ENCODE peak calls at places on chromosomes 7 and 10, in nine cellular contexts. One of them, this sample, is unnamed.

GRCh38 chr10:22321156-22321711 is 335 bp downstream of the BMI1 start:
- DNase-seq in hepatocyte: peak; percentile 84
- DNase-seq in upper lobe of right lung: peak; percentile 87
- DNase-seq in CD4-positive, alpha-beta T cell: peak; percentile 48
- DNase-seq in neural progenitor cell: peak; percentile 94
- DNase-seq in heart left ventricle: peak; percentile 84
- DNase-seq in ovary: peak; percentile 80
- DNase-seq in endothelial cell of umbilical vein: peak; percentile 67
- DNase-seq in MM.1S: peak; percentile 76
- DNase-seq in this sample: no peak

GRCh38 chr7:107090452-107090851 is 45.9 kb downstream of the PRKAR2B start:
- DNase-seq in hepatocyte: no peak
- DNase-seq in ovary: no peak
- DNase-seq in heart left ventricle: no peak
- DNase-seq in endothelial cell of umbilical vein: peak; percentile 42
- DNase-seq in MM.1S: peak; percentile 92
- DNase-seq in neural progenitor cell: no peak
- DNase-seq in upper lobe of right lung: no peak
- DNase-seq in CD4-positive, alpha-beta T cell: no peak
- DNase-seq in this sample: no peak

GRCh38 chr10:53045315-53045714 is 272.7 kb upstream of the MBL2 start:
- DNase-seq in CD4-positive, alpha-beta T cell: no peak
- DNase-seq in MM.1S: no peak
- DNase-seq in neural progenitor cell: no peak
- DNase-seq in endothelial cell of umbilical vein: no peak
- DNase-seq in hepatocyte: no peak
- DNase-seq in upper lobe of right lung: no peak
- DNase-seq in heart left ventricle: no peak
- DNase-seq in ovary: no peak
- DNase-seq in this sample: no peak

GRCh38 chr7:37247881-37248280 is 200.8 kb downstream of the ELMO1 start:
- DNase-seq in endothelial cell of umbilical vein: peak; percentile 40
- DNase-seq in hepatocyte: peak; percentile 60
- DNase-seq in CD4-positive, alpha-beta T cell: no peak
- DNase-seq in neural progenitor cell: peak; percentile 24
- DNase-seq in ovary: peak; percentile 39
- DNase-seq in upper lobe of right lung: no peak
- DNase-seq in MM.1S: no peak
- DNase-seq in heart left ventricle: no peak
- DNase-seq in this sample: no peak

GRCh38 chr10:4372601-4373000 is 453.4 kb upstream of the AKR1E2 start:
- DNase-seq in upper lobe of right lung: no peak
- DNase-seq in neural progenitor cell: no peak
- DNase-seq in ovary: no peak
- DNase-seq in CD4-positive, alpha-beta T cell: no peak
- DNase-seq in hepatocyte: peak; percentile 31
- DNase-seq in heart left ventricle: no peak
- DNase-seq in endothelial cell of umbilical vein: peak; percentile 93
- DNase-seq in MM.1S: no peak
- DNase-seq in this sample: peak; percentile 96

GRCh38 chr10:49738616-49739360 is 23.3 kb downstream of the OGDHL start:
- DNase-seq in endothelial cell of umbilical vein: no peak
- DNase-seq in CD4-positive, alpha-beta T cell: no peak
- DNase-seq in heart left ventricle: no peak
- DNase-seq in MM.1S: no peak
- DNase-seq in ovary: no peak
- DNase-seq in upper lobe of right lung: peak; percentile 52
- DNase-seq in neural progenitor cell: no peak
- DNase-seq in hepatocyte: no peak
- DNase-seq in this sample: no peak

GRCh38 chr7:95553939-95554338 is 42.4 kb downstream of the PDK4 start:
- DNase-seq in upper lobe of right lung: no peak
- DNase-seq in hepatocyte: no peak
- DNase-seq in MM.1S: no peak
- DNase-seq in CD4-positive, alpha-beta T cell: no peak
- DNase-seq in neural progenitor cell: no peak
- DNase-seq in heart left ventricle: no peak
- DNase-seq in endothelial cell of umbilical vein: no peak
- DNase-seq in ovary: no peak
- DNase-seq in this sample: no peak

GRCh38 chr7:124603066-124603465 is 162.5 kb downstream of the GPR37 start:
- DNase-seq in ovary: no peak
- DNase-seq in upper lobe of right lung: no peak
- DNase-seq in CD4-positive, alpha-beta T cell: no peak
- DNase-seq in MM.1S: no peak
- DNase-seq in neural progenitor cell: no peak
- DNase-seq in endothelial cell of umbilical vein: no peak
- DNase-seq in heart left ventricle: no peak
- DNase-seq in hepatocyte: no peak
- DNase-seq in this sample: no peak

GRCh38 chr10:43111101-43111500 is 27.1 kb upstream of the CSGALNACT2 start:
- DNase-seq in ovary: no peak
- DNase-seq in heart left ventricle: no peak
- DNase-seq in neural progenitor cell: no peak
- DNase-seq in endothelial cell of umbilical vein: no peak
- DNase-seq in CD4-positive, alpha-beta T cell: no peak
- DNase-seq in upper lobe of right lung: no peak
- DNase-seq in MM.1S: no peak
- DNase-seq in hepatocyte: no peak
- DNase-seq in this sample: no peak

GRCh38 chr7:35725280-35725680 is 30.3 kb upstream of the HERPUD2 start:
- DNase-seq in upper lobe of right lung: no peak
- DNase-seq in heart left ventricle: peak; percentile 62
- DNase-seq in CD4-positive, alpha-beta T cell: peak; percentile 45
- DNase-seq in endothelial cell of umbilical vein: no peak
- DNase-seq in hepatocyte: no peak
- DNase-seq in neural progenitor cell: no peak
- DNase-seq in ovary: no peak
- DNase-seq in MM.1S: peak; percentile 98
- DNase-seq in this sample: no peak

GRCh38 chr7:139745330-139746143 is 32.3 kb downstream of the HIPK2 start:
- DNase-seq in upper lobe of right lung: no peak
- DNase-seq in heart left ventricle: no peak
- DNase-seq in ovary: no peak
- DNase-seq in CD4-positive, alpha-beta T cell: no peak
- DNase-seq in neural progenitor cell: peak; percentile 34
- DNase-seq in endothelial cell of umbilical vein: no peak
- DNase-seq in MM.1S: no peak
- DNase-seq in hepatocyte: no peak
- DNase-seq in this sample: no peak

GRCh38 chr10:128069351-128070051 is 56.7 kb downstream of the MKI67 start:
- DNase-seq in ovary: peak; percentile 79
- DNase-seq in endothelial cell of umbilical vein: peak; percentile 68
- DNase-seq in MM.1S: peak; percentile 80
- DNase-seq in hepatocyte: peak; percentile 89
- DNase-seq in heart left ventricle: peak; percentile 84
- DNase-seq in neural progenitor cell: peak; percentile 90
- DNase-seq in upper lobe of right lung: peak; percentile 78
- DNase-seq in CD4-positive, alpha-beta T cell: peak; percentile 77
- DNase-seq in this sample: peak; percentile 33

GRCh38 chr7:105602325-105603305 is 21.3 kb upstream of the EFCAB10 start:
- DNase-seq in CD4-positive, alpha-beta T cell: no peak
- DNase-seq in neural progenitor cell: no peak
- DNase-seq in heart left ventricle: no peak
- DNase-seq in upper lobe of right lung: peak; percentile 56
- DNase-seq in MM.1S: no peak
- DNase-seq in ovary: no peak
- DNase-seq in hepatocyte: no peak
- DNase-seq in endothelial cell of umbilical vein: no peak
- DNase-seq in this sample: no peak

GRCh38 chr7:121504478-121504877 is 108.4 kb upstream of the FAM3C start:
- DNase-seq in hepatocyte: peak; percentile 81
- DNase-seq in ovary: no peak
- DNase-seq in neural progenitor cell: no peak
- DNase-seq in MM.1S: no peak
- DNase-seq in upper lobe of right lung: no peak
- DNase-seq in endothelial cell of umbilical vein: peak; percentile 83
- DNase-seq in CD4-positive, alpha-beta T cell: no peak
- DNase-seq in heart left ventricle: no peak
- DNase-seq in this sample: peak; percentile 8

GRCh38 chr10:77377678-77378352 is 259.8 kb downstream of the KCNMA1 start:
- DNase-seq in neural progenitor cell: no peak
- DNase-seq in hepatocyte: peak; percentile 30
- DNase-seq in CD4-positive, alpha-beta T cell: no peak
- DNase-seq in upper lobe of right lung: no peak
- DNase-seq in heart left ventricle: no peak
- DNase-seq in MM.1S: no peak
- DNase-seq in endothelial cell of umbilical vein: no peak
- DNase-seq in ovary: no peak
- DNase-seq in this sample: no peak
- TF ChIP-seq CTCF in neural progenitor cell: no peak
- TF ChIP-seq CTCF in hepatocyte: peak; percentile 32
- TF ChIP-seq CTCF in CD4-positive, alpha-beta T cell: no peak
- TF ChIP-seq CTCF in upper lobe of right lung: no peak
- TF ChIP-seq CTCF in heart left ventricle: no peak
- TF ChIP-seq CTCF in MM.1S: no peak
- TF ChIP-seq CTCF in endothelial cell of umbilical vein: no peak
- TF ChIP-seq CTCF in ovary: no peak
- TF ChIP-seq CTCF in this sample: no peak

GRCh38 chr7:99543916-99544315 is 8.0 kb downstream of the FAM200A start:
- DNase-seq in MM.1S: no peak
- DNase-seq in CD4-positive, alpha-beta T cell: no peak
- DNase-seq in endothelial cell of umbilical vein: no peak
- DNase-seq in hepatocyte: no peak
- DNase-seq in upper lobe of right lung: no peak
- DNase-seq in ovary: no peak
- DNase-seq in neural progenitor cell: no peak
- DNase-seq in heart left ventricle: no peak
- DNase-seq in this sample: no peak
- H3K9me3 ChIP-seq in MM.1S: no peaks in the 10 kb centered on the region
- H3K9me3 ChIP-seq in CD4-positive, alpha-beta T cell: peaks cover 23% of the 10 kb centered on the region
- H3K9me3 ChIP-seq in endothelial cell of umbilical vein: no peaks in the 10 kb centered on the region
- H3K9me3 ChIP-seq in hepatocyte: peaks cover 6% of the 10 kb centered on the region
- H3K9me3 ChIP-seq in upper lobe of right lung: peaks cover 18% of the 10 kb centered on the region
- H3K9me3 ChIP-seq in ovary: peaks cover 5% of the 10 kb centered on the region
- H3K9me3 ChIP-seq in neural progenitor cell: peaks cover 11% of the 10 kb centered on the region
- H3K9me3 ChIP-seq in heart left ventricle: no peaks in the 10 kb centered on the region
- H3K9me3 ChIP-seq in this sample: peaks cover 50% of the 10 kb centered on the region

GRCh38 chr7:74581916-74582440 is 75.5 kb upstream of the GTF2I start:
- DNase-seq in endothelial cell of umbilical vein: no peak
- DNase-seq in ovary: no peak
- DNase-seq in heart left ventricle: no peak
- DNase-seq in hepatocyte: no peak
- DNase-seq in neural progenitor cell: no peak
- DNase-seq in MM.1S: no peak
- DNase-seq in upper lobe of right lung: no peak
- DNase-seq in CD4-positive, alpha-beta T cell: no peak
- DNase-seq in this sample: no peak

GRCh38 chr7:74583630-74584029 is 73.9 kb upstream of the GTF2I start:
- DNase-seq in CD4-positive, alpha-beta T cell: no peak
- DNase-seq in endothelial cell of umbilical vein: no peak
- DNase-seq in MM.1S: no peak
- DNase-seq in upper lobe of right lung: no peak
- DNase-seq in heart left ventricle: no peak
- DNase-seq in ovary: no peak
- DNase-seq in hepatocyte: no peak
- DNase-seq in neural progenitor cell: no peak
- DNase-seq in this sample: no peak

GRCh38 chr7:74582447-74583039 is 75.0 kb upstream of the GTF2I start:
- DNase-seq in upper lobe of right lung: no peak
- DNase-seq in CD4-positive, alpha-beta T cell: no peak
- DNase-seq in neural progenitor cell: no peak
- DNase-seq in ovary: no peak
- DNase-seq in MM.1S: no peak
- DNase-seq in endothelial cell of umbilical vein: no peak
- DNase-seq in heart left ventricle: no peak
- DNase-seq in hepatocyte: no peak
- DNase-seq in this sample: no peak

GRCh38 chr7:74575811-74576210 is 81.7 kb upstream of the GTF2I start:
- DNase-seq in CD4-positive, alpha-beta T cell: no peak
- DNase-seq in upper lobe of right lung: no peak
- DNase-seq in ovary: no peak
- DNase-seq in hepatocyte: no peak
- DNase-seq in neural progenitor cell: no peak
- DNase-seq in MM.1S: no peak
- DNase-seq in endothelial cell of umbilical vein: no peak
- DNase-seq in heart left ventricle: no peak
- DNase-seq in this sample: no peak

DNA sequence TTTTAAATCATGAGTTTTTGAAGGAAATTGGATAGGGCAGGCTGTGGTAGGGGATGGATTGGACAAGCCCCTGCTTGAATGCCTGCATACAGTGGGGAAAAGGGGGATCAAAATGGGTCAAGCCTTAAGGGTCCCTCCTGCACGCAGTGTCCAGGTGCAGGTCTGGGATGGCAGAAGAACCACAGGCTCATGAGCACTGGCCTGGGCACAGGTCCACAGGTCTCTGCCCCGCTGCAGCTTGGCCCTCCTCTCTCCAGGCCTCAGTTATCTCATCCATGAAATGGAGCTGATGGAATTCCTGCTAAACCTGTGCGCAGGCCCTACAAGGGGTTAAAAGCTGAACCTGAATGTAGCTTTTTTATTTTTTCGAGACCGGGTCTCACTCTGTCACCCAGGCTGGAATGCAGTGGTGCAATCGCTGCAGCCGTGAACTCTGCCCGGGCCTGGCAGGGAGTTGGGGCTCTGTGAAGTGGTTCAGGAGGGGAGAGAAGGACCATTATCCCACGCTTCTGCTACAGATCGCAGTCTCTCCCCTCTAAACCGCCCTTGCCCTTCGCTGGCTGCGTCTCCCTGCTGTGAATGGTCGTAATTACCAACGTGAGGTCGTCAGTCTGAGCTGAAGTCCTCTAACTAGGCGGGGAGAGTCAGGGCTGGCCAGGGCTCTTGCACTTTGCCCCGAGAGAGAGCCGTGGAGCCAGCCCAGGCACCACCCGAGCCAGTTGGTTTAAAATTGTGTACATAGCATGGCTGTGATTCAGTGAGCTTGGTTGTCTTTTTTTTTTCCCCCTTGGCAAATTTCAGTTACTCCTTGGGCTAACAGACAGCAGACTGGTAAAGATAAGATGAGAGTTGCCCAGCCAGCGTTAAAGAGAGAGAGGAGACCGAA is 77.5 kb upstream of the GTF2I start:
- DNase-seq in upper lobe of right lung: peak; percentile 83
- DNase-seq in heart left ventricle: no peak
- DNase-seq in neural progenitor cell: no peak
- DNase-seq in MM.1S: no peak
- DNase-seq in endothelial cell of umbilical vein: no peak
- DNase-seq in CD4-positive, alpha-beta T cell: no peak
- DNase-seq in hepatocyte: peak; percentile 86
- DNase-seq in ovary: peak; percentile 38
- DNase-seq in this sample: no peak
- TF ChIP-seq CTCF in upper lobe of right lung: no peak
- TF ChIP-seq CTCF in heart left ventricle: no peak
- TF ChIP-seq CTCF in neural progenitor cell: no peak
- TF ChIP-seq CTCF in MM.1S: no peak
- TF ChIP-seq CTCF in endothelial cell of umbilical vein: no peak
- TF ChIP-seq CTCF in CD4-positive, alpha-beta T cell: no peak
- TF ChIP-seq CTCF in hepatocyte: no peak
- TF ChIP-seq CTCF in ovary: no peak
- TF ChIP-seq CTCF in this sample: no peak

DNA sequence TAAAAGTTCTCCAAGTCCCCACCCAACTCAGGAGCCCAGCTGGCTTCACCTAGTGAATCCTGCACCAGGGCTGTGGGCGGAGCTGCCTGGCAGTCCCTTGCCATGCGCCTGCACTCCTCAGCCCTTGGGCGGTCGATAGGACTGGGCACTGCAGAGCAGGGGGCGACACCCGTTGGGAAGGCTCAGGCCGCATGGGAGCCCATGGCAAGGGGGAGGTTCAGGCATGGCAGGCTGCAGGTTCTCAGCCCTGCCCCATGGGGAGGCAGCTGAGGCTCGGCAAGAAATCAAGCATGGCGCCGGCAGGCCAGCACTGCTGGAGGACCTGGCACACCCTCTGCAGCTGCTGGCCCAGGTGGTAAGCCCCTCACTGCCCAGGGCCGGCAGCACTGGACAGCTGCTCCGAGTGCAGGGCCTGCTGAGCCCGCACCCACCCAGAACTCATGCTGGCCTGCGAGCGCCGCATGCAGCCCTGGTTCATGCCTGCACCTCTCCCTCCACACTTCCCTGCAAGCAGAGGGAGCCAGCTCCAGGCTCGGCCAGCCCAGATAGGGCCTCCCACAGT is 149.9 kb downstream of the ANKRD30A start:
- DNase-seq in hepatocyte: no peak
- DNase-seq in neural progenitor cell: no peak
- DNase-seq in CD4-positive, alpha-beta T cell: no peak
- DNase-seq in upper lobe of right lung: no peak
- DNase-seq in endothelial cell of umbilical vein: no peak
- DNase-seq in ovary: no peak
- DNase-seq in heart left ventricle: no peak
- DNase-seq in MM.1S: no peak
- DNase-seq in this sample: no peak
- H3K9me3 ChIP-seq in hepatocyte: no peaks in the 10 kb centered on the region
- H3K9me3 ChIP-seq in neural progenitor cell: peaks cover 3% of the 10 kb centered on the region
- H3K9me3 ChIP-seq in CD4-positive, alpha-beta T cell: no peaks in the 10 kb centered on the region
- H3K9me3 ChIP-seq in upper lobe of right lung: no peaks in the 10 kb centered on the region
- H3K9me3 ChIP-seq in endothelial cell of umbilical vein: no peaks in the 10 kb centered on the region
- H3K9me3 ChIP-seq in ovary: no peaks in the 10 kb centered on the region
- H3K9me3 ChIP-seq in heart left ventricle: no peaks in the 10 kb centered on the region
- H3K9me3 ChIP-seq in MM.1S: no peaks in the 10 kb centered on the region
- H3K9me3 ChIP-seq in this sample: peaks cover 17% of the 10 kb centered on the region

This sample was measured in AG04450.